ENCODE peak calls at places on chromosome X, in four cellular contexts. O, U, W and Y are unnamed samples.
A peak's percentile ranks its signal among the peaks of the same experiment; 100 is the strongest.

GRCh38 chrX:30713061-30713525 is 59.9 kb downstream of the GK start:
- DNase-seq in O (peak; percentile 46), W (peak; percentile 48), U (peak; percentile 78), Y (no peak)

GRCh38 chrX:3713225-3713936 is at the start of gene PRKX:
- DNase-seq in W (no peak), O (peak; percentile 74), U (peak; percentile 30), Y (peak; percentile 73)

GRCh38 chrX:72308209-72308565 is 2.5 kb upstream of the CITED1 start:
- DNase-seq in W (no peak), O (no peak), U (no peak), Y (no peak)

GRCh38 chrX:136534131-136534530 is 2.1 kb downstream of the VGLL1 start:
- DNase-seq in W (no peak), U (no peak), O (no peak), Y (no peak)

GRCh38 chrX:103830848-103831247 is 1.2 kb downstream of the RAB9B start:
- DNase-seq in W (no peak), U (no peak), O (no peak), Y (no peak)

GRCh38 chrX:37755073-37755472 is 24.8 kb upstream of the CYBB start:
- DNase-seq in O (peak; percentile 86), U (no peak), W (no peak), Y (no peak)

GRCh38 chrX:135309430-135309923 is at the start of gene ETDC:
- DNase-seq in W (no peak), U (no peak), O (no peak), Y (no peak)

GRCh38 chrX:38982370-38982769 is 181.1 kb downstream of the MID1IP1 start:
- DNase-seq in O (no peak), U (no peak), W (no peak), Y (no peak)

GRCh38 chrX:40065291-40066046 is 32.3 kb downstream of the BCOR start:
- DNase-seq in W (no peak), O (no peak), U (no peak), Y (no peak)

GRCh38 chrX:11533211-11533651 is 132.5 kb downstream of the ARHGAP6 start:
- DNase-seq in W (no peak), O (peak; percentile 84), U (peak; percentile 91), Y (no peak)

GRCh38 chrX:153370293-153371055 is 30.7 kb downstream of the PNMA6E start:
- DNase-seq in W (no peak), O (no peak), U (no peak), Y (no peak)

GRCh38 chrX:40331766-40332165 is 234.0 kb upstream of the BCOR start:
- DNase-seq in U (no peak), W (no peak), O (no peak), Y (no peak)

GRCh38 chrX:76453737-76454406 is 26.4 kb downstream of the MAGEE1 start:
- DNase-seq in O (no peak), U (no peak), W (no peak), Y (no peak)

GRCh38 chrX:17007134-17007768 is 60.8 kb downstream of the REPS2 start:
- DNase-seq in W (no peak), O (peak; percentile 47), U (peak; percentile 32), Y (no peak)

GRCh38 chrX:35798042-35798441 is at the start of gene MAGEB16:
- DNase-seq in W (no peak), O (no peak), U (no peak), Y (no peak)

GRCh38 chrX:130719399-130719798 is 183.6 kb downstream of the ENOX2 start:
- DNase-seq in W (no peak), O (no peak), U (no peak), Y (no peak)

GRCh38 chrX:24963823-24964222 is 51.9 kb downstream of the ARX start:
- DNase-seq in W (peak; percentile 4), U (no peak), O (no peak), Y (no peak)

GRCh38 chrX:15471016-15471415 is 22.1 kb downstream of the PIR start:
- DNase-seq in U (peak; percentile 77), O (peak; percentile 50), W (peak; percentile 76), Y (no peak)

GRCh38 chrX:136671006-136671610 is 23.1 kb downstream of the CD40LG start:
- DNase-seq in W (no peak), U (no peak), O (no peak), Y (no peak)

GRCh38 chrX:108131471-108131870 is 39.9 kb downstream of the ATG4A start:
- DNase-seq in O (no peak), U (peak; percentile 83), W (no peak), Y (no peak)

GRCh38 chrX:19814240-19814639 is 73.2 kb downstream of the SH3KBP1 start:
- DNase-seq in W (no peak), O (peak; percentile 60), U (no peak), Y (peak; percentile 39)
- TF ChIP-seq CTCF in W (no peak), O (peak; percentile 46), U (no peak), Y (peak; percentile 24)

GRCh38 chrX:14028473-14028872 is 1.2 kb downstream of the GEMIN8 start:
- DNase-seq in O (peak; percentile 7), W (no peak), U (no peak), Y (no peak)

GRCh38 chrX:14029039-14029424 is 660 bp downstream of the GEMIN8 start:
- DNase-seq in U (peak; percentile 9), W (no peak), O (peak; percentile 22), Y (no peak)

GRCh38 chrX:14026121-14026520 is 3.6 kb downstream of the GEMIN8 start:
- DNase-seq in U (no peak), W (no peak), O (no peak), Y (no peak)

GRCh38 chrX:14027031-14027430 is 2.7 kb downstream of the GEMIN8 start:
- DNase-seq in U (no peak), O (peak; percentile 45), W (no peak), Y (no peak)

GRCh38 chrX:14027511-14028019 is 2.1 kb downstream of the GEMIN8 start:
- DNase-seq in O (no peak), W (no peak), U (peak; percentile 75), Y (no peak)
- H3K4me3 ChIP-seq in O (peak overlapping the region; percentile 90), W (no peak overlapping the region), U (no peak overlapping the region), Y (no peak overlapping the region)

GRCh38 chrX:70960728-70961127 is 29.8 kb upstream of the SLC7A3 start:
- DNase-seq in O (no peak), U (peak; percentile 4), W (no peak), Y (no peak)
- TF ChIP-seq CTCF in O (peak; percentile 36), U (no peak), W (no peak), Y (no peak)

DNA sequence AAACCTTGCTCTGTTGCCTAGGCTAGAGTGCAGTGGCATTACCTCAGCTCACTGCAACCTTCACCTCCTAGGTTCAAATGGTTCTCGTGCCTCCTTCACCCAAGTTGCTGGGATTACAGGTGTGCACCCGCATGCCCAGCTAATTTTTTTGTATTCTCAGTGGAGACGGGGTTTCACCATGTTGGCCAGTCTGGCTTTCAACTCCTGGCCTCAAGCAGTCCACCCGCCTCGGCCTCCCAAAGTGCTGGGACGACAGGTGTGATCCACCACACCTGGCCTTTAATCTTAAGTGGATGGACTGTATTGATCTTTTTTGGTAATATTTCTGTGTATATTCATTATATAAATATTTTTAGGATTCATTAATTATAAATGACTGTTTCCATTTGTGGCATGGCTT is 158.7 kb upstream of the CXorf51A start:
- DNase-seq in O (no peak), U (no peak), W (no peak), Y (no peak)
- H3K4me3 ChIP-seq in O (no peak overlapping the region), U (no peak overlapping the region), W (no peak overlapping the region), Y (no peak overlapping the region)

GRCh38 chrX:106039920-106040319 is 1.4 kb upstream of the SERPINA7 start:
- DNase-seq in U (no peak), O (no peak), W (no peak), Y (no peak)
- TF ChIP-seq CTCF in U (peak; percentile 25), O (peak; percentile 22), W (no peak), Y (no peak)

GRCh38 chrX:134174273-134174660 is 62.7 kb upstream of the CCDC160 start:
- DNase-seq in W (no peak), U (no peak), O (no peak), Y (no peak)
- H3K4me3 ChIP-seq in W (no peak overlapping the region), U (no peak overlapping the region), O (no peak overlapping the region), Y (no peak overlapping the region)

DNA sequence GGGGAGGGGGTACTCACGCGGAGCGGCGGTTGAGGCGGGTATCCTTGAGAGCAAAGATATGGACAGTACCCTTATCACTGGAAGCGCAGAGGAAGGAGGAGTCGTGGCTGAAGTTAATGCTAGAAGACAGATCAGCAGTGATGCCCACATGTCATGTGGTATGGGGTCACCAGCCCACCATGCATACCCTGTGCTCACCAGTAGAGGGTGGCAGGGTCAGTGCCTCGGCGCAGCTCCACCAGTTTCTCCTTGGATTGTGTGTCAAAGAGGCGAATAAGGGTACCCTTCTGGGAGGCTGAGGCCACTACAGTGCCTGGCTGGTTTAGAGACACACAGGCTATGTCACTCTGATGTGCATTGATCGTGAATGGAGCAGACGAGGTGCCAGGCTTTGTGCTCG is 1.5 kb upstream of the PRAF2 start:
- DNase-seq in W (no peak), O (no peak), U (no peak), Y (no peak)
- TF ChIP-seq CTCF in W (no peak), O (no peak), U (no peak), Y (no peak)